ENCODE peak calls at places on chromosomes 5 and 9, in nine cellular contexts. P is cardiac fibroblast, V is cardiac muscle cell, D is ovary, I is tibial artery, G is CD14-positive monocyte, W is mucosa of descending colon, K is MCF 10A, B is IMR-90. Z is an unnamed sample.

GRCh38 chr9:113370806-113371325 is 5.9 kb downstream of the HDHD3 start:
- DNase-seq in V (no peak), B (no peak), W (no peak), I (no peak), K (no peak), G (no peak), D (no peak), P (no peak), Z (no peak)

GRCh38 chr5:133336121-133336968 is 276.0 kb downstream of the FSTL4 start:
- DNase-seq in K (no peak), W (peak), P (no peak), G (peak), I (no peak), V (no peak), B (no peak), D (no peak), Z (peak)

GRCh38 chr9:125789196-125789595 is 42.0 kb downstream of the PBX3 start:
- DNase-seq in P (no peak), G (no peak), K (no peak), W (no peak), V (no peak), I (no peak), B (no peak), D (no peak), Z (no peak)

GRCh38 chr9:109733690-109734089 is 46.3 kb upstream of the PALM2AKAP2 start:
- DNase-seq in B (peak), I (no peak), V (no peak), D (no peak), W (no peak), P (peak), K (peak), G (no peak), Z (no peak)

GRCh38 chr9:109110326-109111014 is 9.3 kb downstream of the TMEM245 start:
- DNase-seq in D (no peak), G (no peak), V (no peak), P (peak), B (peak), I (no peak), W (no peak), K (peak), Z (no peak)

GRCh38 chr5:179271301-179271650 is 74.0 kb downstream of the ADAMTS2 start:
- DNase-seq in D (no peak), V (no peak), P (no peak), I (peak), W (no peak), K (no peak), G (peak), B (no peak), Z (peak)

GRCh38 chr5:31273161-31273560 is 79.7 kb downstream of the CDH6 start:
- DNase-seq in K (no peak), P (peak), G (no peak), D (no peak), B (peak), V (peak), I (no peak), W (no peak), Z (no peak)

GRCh38 chr5:82073179-82073578 is 101.4 kb downstream of the ATG10 start:
- DNase-seq in P (peak), G (no peak), B (peak), D (no peak), K (no peak), V (no peak), W (no peak), I (no peak), Z (no peak)

GRCh38 chr9:99018653-99019052 is 74.9 kb downstream of the COL15A1 start:
- DNase-seq in K (no peak), P (no peak), I (no peak), V (no peak), G (no peak), B (no peak), D (no peak), W (no peak), Z (no peak)

GRCh38 chr5:154205441-154206117 is 15.0 kb downstream of the GALNT10 start:
- DNase-seq in D (no peak), W (no peak), K (no peak), B (peak), G (no peak), P (peak), I (no peak), V (no peak), Z (no peak)

GRCh38 chr9:112705773-112706427 is 12.0 kb downstream of the INIP start:
- DNase-seq in G (no peak), P (peak), I (no peak), K (peak), W (no peak), B (peak), V (peak), D (peak), Z (no peak)

GRCh38 chr9:137113385-137114159 is 961 bp downstream of the DPP7 start:
- DNase-seq in P (no peak), B (no peak), K (no peak), V (no peak), D (no peak), W (no peak), G (no peak), I (no peak), Z (peak)
- TF ChIP-seq CTCF in P (no peak), B (no peak), K (no peak), V (no peak), D (no peak), W (no peak), G (no peak), I (no peak), Z (no peak)

DNA sequence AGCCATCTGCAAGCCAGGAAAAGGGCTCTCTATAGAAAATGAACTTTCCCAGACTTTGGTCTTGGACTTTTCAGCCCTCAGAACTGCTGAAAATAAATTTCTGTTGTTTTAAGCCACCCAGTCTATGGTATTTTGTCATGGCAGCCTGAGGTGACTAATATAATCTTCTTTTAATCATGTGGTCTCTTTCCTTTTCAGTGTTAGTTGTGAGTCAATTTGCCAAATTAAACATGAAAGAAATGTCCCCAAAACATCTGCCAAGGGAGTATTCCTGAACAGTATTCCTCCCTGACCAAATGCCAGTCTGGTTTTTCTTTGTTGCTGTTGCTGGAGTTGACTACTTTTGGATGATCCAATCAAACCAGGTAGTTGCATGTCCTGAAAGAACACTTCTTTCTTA is 4.7 kb upstream of the YTHDC2 start:
- DNase-seq in G (no peak), W (no peak), V (no peak), I (no peak), P (peak), B (no peak), K (no peak), D (no peak), Z (no peak)
- TF ChIP-seq CTCF in G (no peak), W (no peak), V (no peak), I (no peak), P (no peak), B (no peak), K (no peak), D (no peak), Z (no peak)

GRCh38 chr5:92889140-92889539 is 691.9 kb downstream of the NR2F1-AS1 start:
- DNase-seq in I (no peak), G (no peak), D (no peak), K (no peak), W (no peak), P (no peak), B (no peak), V (no peak), Z (no peak)

GRCh38 chr5:92886751-92887150 is 694.3 kb downstream of the NR2F1-AS1 start:
- DNase-seq in K (no peak), V (no peak), P (no peak), W (no peak), D (no peak), G (no peak), I (no peak), B (no peak), Z (no peak)

GRCh38 chr5:92884464-92884863 is 696.6 kb downstream of the NR2F1-AS1 start:
- DNase-seq in I (no peak), K (no peak), V (no peak), G (no peak), P (no peak), W (no peak), D (no peak), B (no peak), Z (no peak)

GRCh38 chr5:92887254-92887653 is 693.8 kb downstream of the NR2F1-AS1 start:
- DNase-seq in P (no peak), B (no peak), W (no peak), K (no peak), V (no peak), I (no peak), G (no peak), D (no peak), Z (no peak)

DNA sequence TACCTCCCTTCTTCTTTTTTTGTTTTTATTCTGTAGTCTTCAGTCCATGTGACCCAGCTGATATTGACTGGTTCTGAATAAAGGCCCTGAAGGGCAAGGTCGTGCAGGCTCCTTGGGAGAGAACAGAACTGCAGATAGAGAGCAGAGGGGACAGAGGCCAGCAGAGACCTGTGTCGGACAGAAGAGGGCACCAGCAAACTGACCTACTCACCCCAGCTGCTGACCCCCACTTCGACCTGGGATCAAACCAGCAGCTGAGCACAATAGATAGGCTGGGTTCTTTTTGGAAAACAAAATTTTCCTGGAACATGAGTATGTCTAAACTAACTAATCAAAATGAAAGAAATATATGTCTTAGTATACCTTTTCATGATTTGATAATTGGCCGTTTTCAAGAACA is 695.1 kb downstream of the NR2F1-AS1 start:
- DNase-seq in W (no peak), G (no peak), I (no peak), V (peak), D (peak), B (no peak), K (peak), P (no peak), Z (no peak)
- TF ChIP-seq CTCF in W (no peak), G (no peak), I (no peak), V (no peak), D (no peak), B (no peak), K (no peak), P (peak), Z (peak)

GRCh38 chr5:176361437-176362097 is at the start of gene KIAA1191:
- DNase-seq in W (peak), V (peak), D (peak), K (peak), P (peak), G (peak), B (peak), I (peak), Z (peak)
- TF ChIP-seq CTCF in W (no peak), V (peak), D (no peak), K (peak), P (peak), G (no peak), B (peak), I (no peak), Z (no peak)

GRCh38 chr5:132293066-132293991 is 865 bp upstream of the SLC22A4 start:
- DNase-seq in D (peak), K (peak), P (peak), V (peak), B (peak), I (peak), W (peak), G (peak), Z (peak)
- TF ChIP-seq CTCF in D (no peak), K (peak), P (peak), V (peak), B (peak), I (peak), W (no peak), G (no peak), Z (no peak)

GRCh38 chr5:44252545-44252944 is 136.7 kb downstream of the FGF10 start:
- DNase-seq in B (no peak), I (no peak), V (no peak), K (peak), D (no peak), G (no peak), W (no peak), P (no peak), Z (peak)

GRCh38 chr5:44260793-44261192 is 128.4 kb downstream of the FGF10 start:
- DNase-seq in K (no peak), P (no peak), W (no peak), B (no peak), V (no peak), G (no peak), I (no peak), D (no peak), Z (no peak)

DNA sequence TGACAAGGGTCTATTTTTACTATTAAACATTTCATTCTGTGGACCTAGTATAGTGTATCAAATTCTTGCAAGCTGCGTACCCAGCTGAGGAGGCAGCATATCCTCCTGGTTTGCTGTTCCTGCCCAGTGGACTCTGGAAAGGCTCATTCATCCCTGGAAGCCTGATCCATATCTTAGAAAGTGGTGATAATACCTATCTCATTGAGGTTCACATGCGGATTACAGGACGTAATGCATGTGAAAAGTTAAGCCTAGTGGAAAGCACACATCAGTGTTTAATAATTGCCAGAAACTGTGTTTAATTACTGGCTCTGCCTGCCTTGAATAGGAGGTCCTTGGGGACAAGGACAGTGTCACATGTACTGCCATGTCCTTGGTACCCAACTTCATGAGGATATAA is 132.0 kb downstream of the FGF10 start:
- DNase-seq in D (no peak), W (no peak), I (no peak), B (no peak), V (no peak), P (no peak), K (no peak), G (no peak), Z (no peak)
- TF ChIP-seq CTCF in D (no peak), W (no peak), I (no peak), B (no peak), V (no peak), P (no peak), K (no peak), G (no peak), Z (no peak)

GRCh38 chr9:74309654-74310053 is 187.5 kb upstream of the RORB start:
- DNase-seq in K (no peak), P (no peak), V (no peak), D (no peak), B (no peak), G (no peak), I (no peak), W (no peak), Z (no peak)
- TF ChIP-seq CTCF in K (no peak), P (no peak), V (no peak), D (no peak), B (no peak), G (no peak), I (no peak), W (no peak), Z (no peak)

GRCh38 chr5:138177936-138178515 is 404 bp downstream of the BRD8 start:
- DNase-seq in V (peak), I (no peak), B (peak), G (no peak), P (peak), D (no peak), K (peak), W (peak), Z (no peak)
- TF ChIP-seq CTCF in V (no peak), I (no peak), B (no peak), G (no peak), P (no peak), D (no peak), K (no peak), W (no peak), Z (no peak)

Z was measured in kidney.